ENCODE peak calls at places on chromosomes 13 and 19, in five cellular contexts. O is CD8-positive, alpha-beta memory T cell; E is CD4-positive, alpha-beta T cell; M is GM23248; V is stimulated activated CD4-positive, alpha-beta T cell treated with anti-CD3 and anti-CD28 coated beads, TNF-alpha, amount 100 ng/mL, for 24 hours. F is an unnamed sample.

GRCh38 chr19:42693760-42694350 is 46.4 kb downstream of the PSG3 start:
- DNase-seq in O (no peak), E (no peak), M (peak; percentile 73), V (no peak), F (no peak)

GRCh38 chr13:23666576-23666975 is 96.4 kb downstream of the TNFRSF19 start:
- DNase-seq in O (no peak), E (no peak), M (no peak), V (no peak), F (no peak)

GRCh38 chr13:42054798-42055499 is 6.5 kb downstream of the DGKH start:
- DNase-seq in O (no peak), E (no peak), M (no peak), V (no peak), F (no peak)

GRCh38 chr19:48913114-48913513 is 13.0 kb downstream of the NUCB1 start:
- DNase-seq in O (no peak), E (no peak), M (peak; percentile 22), V (no peak), F (no peak)

GRCh38 chr19:54294539-54294938 is 13.6 kb upstream of the LILRB2 start:
- DNase-seq in O (no peak), E (no peak), M (no peak), V (no peak), F (no peak)

GRCh38 chr13:46641274-46642081 is 88.5 kb downstream of the LRCH1 start:
- DNase-seq in O (no peak), E (no peak), M (peak; percentile 34), V (no peak), F (no peak)

GRCh38 chr13:29125145-29125933 is 305.2 kb downstream of the MTUS2 start:
- DNase-seq in O (no peak), E (no peak), M (no peak), V (no peak), F (no peak)

GRCh38 chr19:43468354-43469159 is 3.1 kb upstream of the LYPD3 start:
- DNase-seq in O (no peak), E (no peak), M (no peak), V (no peak), F (no peak)

GRCh38 chr13:83810136-83810535 is 72.1 kb downstream of the SLITRK1 start:
- DNase-seq in O (no peak), E (no peak), M (no peak), V (no peak), F (no peak)